ENCODE peak calls at places on chromosomes 11 and 22, in seven cellular contexts. One of them, this sample, is unnamed.

GRCh38 chr11:107898270-107898669 is 30.0 kb upstream of the RAB39A start:
- DNase-seq in COLO829: peak
- DNase-seq in GM19239: peak
- DNase-seq in NCI-H2171 treated with DMSO at 0.1 percent for 48 hours: peak
- DNase-seq in H54: peak
- DNase-seq in type B pancreatic cell: no peak
- DNase-seq in NCI-H1105: no peak
- DNase-seq in this sample: no peak

GRCh38 chr11:19702620-19703019 is 10.0 kb upstream of the NAV2 start:
- DNase-seq in H54: no peak
- DNase-seq in type B pancreatic cell: no peak
- DNase-seq in GM19239: no peak
- DNase-seq in COLO829: no peak
- DNase-seq in NCI-H2171 treated with DMSO at 0.1 percent for 48 hours: no peak
- DNase-seq in NCI-H1105: no peak
- DNase-seq in this sample: no peak

GRCh38 chr22:20010307-20011122 is 6.1 kb downstream of the ARVCF start:
- DNase-seq in GM19239: no peak
- DNase-seq in H54: no peak
- DNase-seq in type B pancreatic cell: no peak
- DNase-seq in NCI-H1105: no peak
- DNase-seq in COLO829: no peak
- DNase-seq in NCI-H2171 treated with DMSO at 0.1 percent for 48 hours: no peak
- DNase-seq in this sample: no peak

GRCh38 chr11:2716376-2717095 is 16.7 kb upstream of the KCNQ1OT1 start:
- DNase-seq in NCI-H1105: no peak
- DNase-seq in type B pancreatic cell: no peak
- DNase-seq in GM19239: no peak
- DNase-seq in NCI-H2171 treated with DMSO at 0.1 percent for 48 hours: no peak
- DNase-seq in H54: no peak
- DNase-seq in COLO829: no peak
- DNase-seq in this sample: no peak

GRCh38 chr11:131392528-131393255 is 22.3 kb downstream of the NTM start:
- DNase-seq in NCI-H2171 treated with DMSO at 0.1 percent for 48 hours: no peak
- DNase-seq in COLO829: no peak
- DNase-seq in NCI-H1105: no peak
- DNase-seq in GM19239: no peak
- DNase-seq in type B pancreatic cell: no peak
- DNase-seq in H54: no peak
- DNase-seq in this sample: peak

GRCh38 chr11:4607111-4607510 is 920 bp downstream of the TRIM68 start:
- DNase-seq in NCI-H2171 treated with DMSO at 0.1 percent for 48 hours: no peak
- DNase-seq in type B pancreatic cell: no peak
- DNase-seq in GM19239: no peak
- DNase-seq in COLO829: no peak
- DNase-seq in H54: no peak
- DNase-seq in NCI-H1105: no peak
- DNase-seq in this sample: peak

GRCh38 chr11:587978-588380 is 11.7 kb downstream of the PHRF1 start:
- DNase-seq in NCI-H1105: no peak
- DNase-seq in type B pancreatic cell: no peak
- DNase-seq in NCI-H2171 treated with DMSO at 0.1 percent for 48 hours: no peak
- DNase-seq in H54: peak
- DNase-seq in GM19239: no peak
- DNase-seq in COLO829: no peak
- DNase-seq in this sample: no peak

GRCh38 chr22:43198126-43198525 is 11.2 kb upstream of the TTLL12 start:
- DNase-seq in NCI-H2171 treated with DMSO at 0.1 percent for 48 hours: no peak
- DNase-seq in COLO829: no peak
- DNase-seq in NCI-H1105: no peak
- DNase-seq in GM19239: no peak
- DNase-seq in type B pancreatic cell: no peak
- DNase-seq in H54: no peak
- DNase-seq in this sample: no peak

GRCh38 chr11:64500176-64501013 is 90.6 kb upstream of the SLC22A12 start:
- DNase-seq in COLO829: no peak
- DNase-seq in GM19239: no peak
- DNase-seq in NCI-H2171 treated with DMSO at 0.1 percent for 48 hours: no peak
- DNase-seq in H54: no peak
- DNase-seq in type B pancreatic cell: no peak
- DNase-seq in NCI-H1105: no peak
- DNase-seq in this sample: peak

GRCh38 chr22:24185501-24186351 is 4.4 kb downstream of the SUSD2 start:
- DNase-seq in NCI-H1105: no peak
- DNase-seq in GM19239: no peak
- DNase-seq in NCI-H2171 treated with DMSO at 0.1 percent for 48 hours: no peak
- DNase-seq in H54: no peak
- DNase-seq in type B pancreatic cell: no peak
- DNase-seq in COLO829: no peak
- DNase-seq in this sample: no peak

GRCh38 chr11:121426476-121427454 is 25.3 kb upstream of the SORL1 start:
- DNase-seq in type B pancreatic cell: no peak
- DNase-seq in NCI-H1105: peak
- DNase-seq in NCI-H2171 treated with DMSO at 0.1 percent for 48 hours: no peak
- DNase-seq in H54: no peak
- DNase-seq in COLO829: no peak
- DNase-seq in GM19239: no peak
- DNase-seq in this sample: peak

GRCh38 chr11:119026970-119027369 is 3.7 kb downstream of the SLC37A4 start:
- DNase-seq in COLO829: no peak
- DNase-seq in H54: no peak
- DNase-seq in GM19239: no peak
- DNase-seq in type B pancreatic cell: no peak
- DNase-seq in NCI-H2171 treated with DMSO at 0.1 percent for 48 hours: no peak
- DNase-seq in NCI-H1105: no peak
- DNase-seq in this sample: no peak

GRCh38 chr22:45477366-45478107 is 25.1 kb upstream of the FBLN1 start:
- DNase-seq in type B pancreatic cell: no peak
- DNase-seq in NCI-H2171 treated with DMSO at 0.1 percent for 48 hours: no peak
- DNase-seq in NCI-H1105: no peak
- DNase-seq in GM19239: no peak
- DNase-seq in H54: no peak
- DNase-seq in COLO829: no peak
- DNase-seq in this sample: no peak

GRCh38 chr11:8293171-8293570 is 29.5 kb upstream of the LMO1 start:
- DNase-seq in NCI-H1105: no peak
- DNase-seq in NCI-H2171 treated with DMSO at 0.1 percent for 48 hours: no peak
- DNase-seq in type B pancreatic cell: no peak
- DNase-seq in GM19239: no peak
- DNase-seq in COLO829: no peak
- DNase-seq in H54: no peak
- DNase-seq in this sample: no peak

GRCh38 chr11:37613031-37613430 is 1015.0 kb upstream of the RAG2 start:
- DNase-seq in GM19239: no peak
- DNase-seq in H54: no peak
- DNase-seq in type B pancreatic cell: no peak
- DNase-seq in NCI-H1105: no peak
- DNase-seq in COLO829: peak
- DNase-seq in NCI-H2171 treated with DMSO at 0.1 percent for 48 hours: no peak
- DNase-seq in this sample: no peak

This sample was measured in NCI-H2227 treated with DMSO at 0.1 percent for 48 hours.